ENCODE peak calls at places on chromosomes 5 and 9, in nine cellular contexts. M is astrocyte of the spinal cord, G is GM23248, C is lower leg skin, Y is fibroblast of the aortic adventitia, R is choroid plexus epithelial cell, B is Caco-2, N is cardiac fibroblast, A is fibroblast of lung. J is an unnamed sample.

GRCh38 chr5:137078171-137078665 is 420.9 kb downstream of the SPOCK1 start:
- DNase-seq in M (peak; percentile 33), G (peak; percentile 52), C (no peak), Y (peak; percentile 20), R (no peak), B (no peak), N (peak; percentile 3), A (peak; percentile 73), J (no peak)

GRCh38 chr9:136711751-136712689 is at the start of gene DIPK1B:
- DNase-seq in M (no peak), G (peak; percentile 32), C (no peak), Y (no peak), R (no peak), B (peak; percentile 59), N (no peak), A (no peak), J (no peak)

GRCh38 chr5:1055896-1056610 is 47.5 kb downstream of the NKD2 start:
- DNase-seq in M (no peak), G (no peak), C (no peak), Y (no peak), R (no peak), B (no peak), N (no peak), A (no peak), J (no peak)

GRCh38 chr5:34863947-34864346 is 25.0 kb downstream of the TTC23L start:
- DNase-seq in M (no peak), G (no peak), C (no peak), Y (no peak), R (no peak), B (no peak), N (no peak), A (no peak), J (no peak)

GRCh38 chr5:132013711-132014110 is 2.3 kb upstream of the ACSL6 start:
- DNase-seq in M (no peak), G (no peak), C (no peak), Y (no peak), R (no peak), B (no peak), N (no peak), A (no peak), J (no peak)

GRCh38 chr5:172556971-172557461 is 84.0 kb upstream of the NEURL1B start:
- DNase-seq in M (no peak), G (no peak), C (no peak), Y (peak; percentile 59), R (peak; percentile 19), B (no peak), N (peak; percentile 41), A (peak; percentile 26), J (no peak)

GRCh38 chr9:34454571-34455065 is 3.8 kb downstream of the FAM219A start:
- DNase-seq in M (peak; percentile 29), G (peak; percentile 89), C (peak; percentile 27), Y (peak; percentile 50), R (peak; percentile 74), B (no peak), N (peak; percentile 46), A (peak; percentile 40), J (peak; percentile 73)

GRCh38 chr9:137263506-137263905 is 8.4 kb downstream of the NELFB start:
- DNase-seq in M (no peak), G (no peak), C (no peak), Y (no peak), R (no peak), B (no peak), N (no peak), A (no peak), J (no peak)

GRCh38 chr5:118791986-118792734 is 196.2 kb downstream of the DTWD2 start:
- DNase-seq in M (peak; percentile 84), G (peak; percentile 85), C (peak; percentile 30), Y (peak; percentile 82), R (peak; percentile 91), B (peak; percentile 55), N (peak; percentile 86), A (peak; percentile 71), J (peak; percentile 36)

GRCh38 chr5:158498959-158499679 is 600.6 kb downstream of the EBF1 start:
- DNase-seq in M (no peak), G (peak; percentile 43), C (no peak), Y (no peak), R (no peak), B (no peak), N (no peak), A (no peak), J (no peak)

GRCh38 chr5:92505925-92506324 is 1075.1 kb downstream of the NR2F1-AS1 start:
- DNase-seq in M (peak; percentile 50), G (peak; percentile 20), C (no peak), Y (peak; percentile 25), R (peak; percentile 53), B (no peak), N (peak; percentile 29), A (peak; percentile 15), J (no peak)

GRCh38 chr5:95846554-95847260 is 24.2 kb upstream of the GLRX start:
- DNase-seq in M (peak; percentile 75), G (peak; percentile 83), C (no peak), Y (peak; percentile 89), R (peak; percentile 89), B (peak; percentile 78), N (peak; percentile 90), A (peak; percentile 59), J (no peak)

GRCh38 chr5:140801494-140801841 is 611 bp downstream of the PCDHA3 start:
- DNase-seq in M (no peak), G (peak; percentile 1), C (no peak), Y (no peak), R (peak; percentile 2), B (no peak), N (no peak), A (no peak), J (no peak)

GRCh38 chr9:36987891-36988290 is 46.2 kb downstream of the PAX5 start:
- DNase-seq in M (no peak), G (peak; percentile 46), C (no peak), Y (peak; percentile 16), R (no peak), B (no peak), N (no peak), A (peak; percentile 29), J (no peak)

GRCh38 chr9:132032584-132032945 is 47.1 kb downstream of the MED27 start:
- DNase-seq in M (no peak), G (no peak), C (no peak), Y (no peak), R (no peak), B (no peak), N (no peak), A (no peak), J (no peak)

GRCh38 chr5:60856059-60856458 is 12.0 kb upstream of the ELOVL7 start:
- DNase-seq in M (no peak), G (peak; percentile 60), C (no peak), Y (peak; percentile 12), R (peak; percentile 75), B (no peak), N (peak; percentile 44), A (no peak), J (peak; percentile 14)

GRCh38 chr5:154162475-154163217 is 27.9 kb upstream of the GALNT10 start:
- DNase-seq in M (no peak), G (no peak), C (no peak), Y (no peak), R (no peak), B (no peak), N (no peak), A (no peak), J (no peak)

GRCh38 chr5:5886353-5886752 is 463.9 kb downstream of the ICE1 start:
- DNase-seq in M (no peak), G (no peak), C (no peak), Y (no peak), R (no peak), B (no peak), N (no peak), A (no peak), J (no peak)

GRCh38 chr5:55230086-55230629 is 3.0 kb upstream of the MCIDAS start:
- DNase-seq in M (no peak), G (no peak), C (no peak), Y (no peak), R (no peak), B (no peak), N (no peak), A (no peak), J (no peak)

GRCh38 chr5:55231029-55231475 is 2.4 kb downstream of the CCNO start:
- DNase-seq in M (no peak), G (peak; percentile 51), C (no peak), Y (no peak), R (no peak), B (no peak), N (no peak), A (no peak), J (no peak)

GRCh38 chr5:55232194-55232984 is 1.0 kb downstream of the CCNO start:
- DNase-seq in M (no peak), G (peak; percentile 59), C (no peak), Y (peak; percentile 11), R (no peak), B (peak; percentile 62), N (no peak), A (peak; percentile 13), J (no peak)

GRCh38 chr5:55232985-55233928 is at the start of gene CCNO:
- DNase-seq in M (peak; percentile 73), G (peak; percentile 90), C (no peak), Y (peak; percentile 61), R (peak; percentile 68), B (peak; percentile 84), N (peak; percentile 77), A (peak; percentile 78), J (peak; percentile 24)

GRCh38 chr5:55231476-55232193 is 1.8 kb downstream of the CCNO start:
- DNase-seq in M (peak; percentile 49), G (peak; percentile 43), C (no peak), Y (peak; percentile 28), R (no peak), B (peak; percentile 48), N (no peak), A (peak; percentile 12), J (no peak)
- H3K4me3 ChIP-seq in M (no peak overlapping the region), G (peak overlapping the region; percentile 81), C (no peak overlapping the region), Y (peak overlapping the region; percentile 17), R (no peak overlapping the region), B (peak overlapping the region; percentile 57), N (no peak overlapping the region), A (no peak overlapping the region), J (peak overlapping the region; percentile 31)

GRCh38 chr5:65530904-65531303 is 32.1 kb downstream of the CENPK start:
- DNase-seq in M (no peak), G (no peak), C (no peak), Y (no peak), R (no peak), B (no peak), N (no peak), A (no peak), J (no peak)

GRCh38 chr5:65525726-65526125 is 37.2 kb downstream of the CENPK start:
- DNase-seq in M (no peak), G (no peak), C (no peak), Y (no peak), R (no peak), B (no peak), N (no peak), A (no peak), J (no peak)
- H3K4me3 ChIP-seq in M (no peak overlapping the region), G (no peak overlapping the region), C (no peak overlapping the region), Y (no peak overlapping the region), R (no peak overlapping the region), B (no peak overlapping the region), N (no peak overlapping the region), A (no peak overlapping the region), J (no peak overlapping the region)

GRCh38 chr5:38555354-38556114 is 912 bp downstream of the LIFR start:
- DNase-seq in M (no peak), G (peak; percentile 21), C (no peak), Y (no peak), R (no peak), B (no peak), N (no peak), A (no peak), J (no peak)
- H3K4me3 ChIP-seq in M (peak overlapping the region; percentile 84), G (peak overlapping the region; percentile 87), C (peak overlapping the region; percentile 63), Y (peak overlapping the region; percentile 76), R (peak overlapping the region; percentile 80), B (no peak overlapping the region), N (peak overlapping the region; percentile 81), A (peak overlapping the region; percentile 100), J (peak overlapping the region; percentile 82)

GRCh38 chr5:79186021-79186420 is 49.9 kb upstream of the JMY start:
- DNase-seq in M (no peak), G (no peak), C (no peak), Y (peak; percentile 35), R (no peak), B (no peak), N (no peak), A (no peak), J (no peak)
- H3K4me3 ChIP-seq in M (no peak overlapping the region), G (no peak overlapping the region), C (no peak overlapping the region), Y (no peak overlapping the region), R (no peak overlapping the region), B (no peak overlapping the region), N (no peak overlapping the region), A (no peak overlapping the region), J (no peak overlapping the region)

J was measured in skeletal muscle cell.